ENCODE peak calls at places on chromosomes 13 and 19, in five cellular contexts. R, N, H, M and F are unnamed samples.

GRCh38 chr19:8194528-8195275 is 14.5 kb upstream of the CERS4 start:
- DNase-seq in R (no peak), N (no peak), H (no peak), M (peak; percentile 40), F (no peak)

GRCh38 chr19:28731577-28731976 is 481.4 kb downstream of the UQCRFS1 start:
- DNase-seq in N (no peak), M (no peak), R (no peak), H (no peak), F (no peak)

GRCh38 chr19:51651216-51651846 is 4.7 kb upstream of the SIGLEC14 start:
- DNase-seq in N (no peak), R (no peak), H (no peak), M (no peak), F (no peak)

GRCh38 chr19:1113278-1113985 is 9.6 kb downstream of the GPX4 start:
- DNase-seq in M (peak; percentile 70), R (peak; percentile 98), H (peak; percentile 87), N (peak; percentile 88), F (peak; percentile 71)

GRCh38 chr19:57566396-57567256 is 7.0 kb upstream of the ZNF550 start:
- DNase-seq in N (no peak), M (no peak), H (no peak), R (peak; percentile 65), F (no peak)

GRCh38 chr13:74443623-74444022 is 309.4 kb upstream of the KLF12 start:
- DNase-seq in M (no peak), N (no peak), H (no peak), R (no peak), F (no peak)

GRCh38 chr19:35739275-35740107 is 2.8 kb downstream of the IGFLR1 start:
- DNase-seq in H (no peak), N (no peak), M (no peak), R (no peak), F (no peak)

GRCh38 chr13:67134322-67135129 is 95.6 kb downstream of the PCDH9 start:
- DNase-seq in N (no peak), R (peak; percentile 25), H (no peak), M (no peak), F (peak; percentile 53)

GRCh38 chr13:97439196-97439595 is 5.2 kb downstream of the RAP2A start:
- DNase-seq in M (no peak), H (no peak), N (no peak), R (no peak), F (no peak)